ENCODE peak calls at places on chromosomes 13 and 19, in four cellular contexts. N is PC-3; Q is CD8-positive, alpha-beta T cell; V is heart left ventricle. S is an unnamed sample. For H3K27me3, the result is how much of the 10 kb centered on the place peaks cover.

GRCh38 chr19:51809787-51810186 is 14.8 kb downstream of the FPR3 start:
- DNase-seq in N (peak), Q (no peak), V (no peak), S (no peak)

GRCh38 chr13:107518292-107518691 is 697.0 kb downstream of the LIG4 start:
- DNase-seq in N (peak), Q (no peak), V (no peak), S (no peak)

GRCh38 chr19:4974855-4975469 is 6.0 kb downstream of the KDM4B start:
- DNase-seq in N (no peak), Q (no peak), V (no peak), S (no peak)

GRCh38 chr13:28624707-28625432 is 34.1 kb upstream of the POMP start:
- DNase-seq in N (no peak), Q (no peak), V (no peak), S (no peak)

GRCh38 chr19:5961969-5962945 is 15.7 kb downstream of the RANBP3 start:
- DNase-seq in N (peak), Q (peak), V (no peak), S (no peak)

GRCh38 chr19:56840452-56841193 is at the start of the genes PEG3 and ZIM2:
- DNase-seq in N (no peak), Q (no peak), V (peak), S (no peak)

GRCh38 chr13:112176746-112177119 is 109.8 kb downstream of the SOX1 start:
- DNase-seq in N (no peak), Q (no peak), V (no peak), S (no peak)

GRCh38 chr19:58575183-58576041 is 2.3 kb upstream of the MZF1 start:
- DNase-seq in N (peak), Q (peak), V (peak), S (peak)

GRCh38 chr19:53977991-53978731 is 13.3 kb upstream of the CACNG6 start:
- DNase-seq in N (peak), Q (no peak), V (peak), S (no peak)

GRCh38 chr19:35717665-35718344 is at the start of gene KMT2B:
- DNase-seq in N (peak), Q (no peak), V (peak), S (peak)

GRCh38 chr13:32032780-32033179 is 1.2 kb downstream of the FRY start:
- DNase-seq in N (no peak), Q (no peak), V (no peak), S (no peak)

GRCh38 chr13:63048648-63049047 is 1633.0 kb upstream of the PCDH20 start:
- DNase-seq in N (peak), Q (no peak), V (no peak), S (no peak)

GRCh38 chr19:42554046-42554575 is 25.8 kb upstream of the CEACAM1 start:
- DNase-seq in N (no peak), Q (no peak), V (no peak), S (no peak)

GRCh38 chr13:40457844-40458243 is 208.6 kb downstream of the FOXO1 start:
- DNase-seq in N (no peak), Q (no peak), V (no peak), S (no peak)

GRCh38 chr13:71864981-71865857 is 1.8 kb downstream of the DACH1 start:
- DNase-seq in N (no peak), Q (no peak), V (peak), S (no peak)

GRCh38 chr13:51769455-51770127 is 34.4 kb downstream of the DHRS12 start:
- DNase-seq in N (no peak), Q (no peak), V (peak), S (no peak)

GRCh38 chr19:28710278-28710677 is 502.7 kb downstream of the UQCRFS1 start:
- DNase-seq in N (peak), Q (no peak), V (no peak), S (peak)

GRCh38 chr19:46494115-46494935 is 1.3 kb downstream of the PNMA8B start:
- DNase-seq in N (no peak), Q (no peak), V (no peak), S (no peak)

GRCh38 chr19:46494936-46495788 is 505 bp downstream of the PNMA8B start:
- DNase-seq in N (no peak), Q (no peak), V (no peak), S (no peak)

GRCh38 chr19:46493236-46494114 is 2.2 kb downstream of the PNMA8B start:
- DNase-seq in N (no peak), Q (peak), V (no peak), S (no peak)

GRCh38 chr19:46497773-46498172 is 2.1 kb upstream of the PNMA8B start:
- DNase-seq in N (no peak), Q (no peak), V (no peak), S (no peak)

GRCh38 chr19:46495789-46496099 is at the start of gene PNMA8B:
- DNase-seq in N (no peak), Q (peak), V (peak), S (no peak)
- H3K27me3 ChIP-seq in N (under half), Q (under half), V (under half), S (under half)

GRCh38 chr13:58239774-58240268 is 608.3 kb downstream of the PCDH17 start:
- DNase-seq in N (no peak), Q (no peak), V (no peak), S (no peak)

GRCh38 chr13:58238972-58239773 is 607.6 kb downstream of the PCDH17 start:
- DNase-seq in N (no peak), Q (no peak), V (no peak), S (no peak)
- H3K4me3 ChIP-seq in N (no peak), Q (no peak), V (peak), S (no peak)

DNA sequence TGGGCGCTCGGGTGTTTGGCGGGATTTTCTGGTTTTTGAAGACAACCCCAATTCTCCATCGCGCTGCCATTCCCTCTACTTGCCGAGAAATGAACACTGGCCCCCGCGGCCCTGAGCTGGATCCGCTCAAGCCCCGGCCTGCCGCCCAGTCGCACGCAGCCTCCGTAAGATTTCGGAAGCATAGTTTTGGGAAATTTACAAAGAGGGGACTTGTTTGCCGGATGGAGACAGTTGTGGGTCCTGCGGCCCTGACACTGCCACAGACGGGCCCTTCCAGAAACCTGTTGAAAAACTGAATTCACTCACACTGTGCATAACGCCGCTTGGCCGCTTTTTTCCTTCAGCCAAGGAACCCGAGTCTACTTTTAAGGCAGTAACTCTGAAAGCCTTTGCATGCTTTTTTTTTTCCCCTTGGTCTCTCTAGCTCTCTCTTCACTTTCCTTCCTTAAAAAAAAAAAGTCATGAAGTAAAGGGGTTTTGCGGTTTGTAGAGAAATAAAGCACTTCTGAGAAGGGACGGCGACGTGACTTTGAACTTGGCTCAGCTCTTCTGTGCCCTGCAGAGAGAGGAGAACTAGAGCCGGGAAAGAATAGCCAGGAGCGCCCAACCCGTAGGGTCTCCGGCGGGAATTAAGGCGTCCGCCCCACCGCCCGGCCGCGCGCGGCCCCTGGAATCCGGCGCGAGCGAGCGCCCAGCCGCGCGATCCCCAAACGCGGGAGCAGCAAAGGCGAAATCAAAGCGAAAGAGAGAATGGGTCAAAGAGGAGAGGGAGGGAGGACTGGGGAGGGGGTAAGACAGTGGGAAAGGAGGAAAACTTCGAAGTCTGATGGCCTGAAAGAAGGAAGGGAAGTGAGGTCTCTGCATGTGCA is 3.4 kb upstream of the ZIC2 start:
- DNase-seq in N (no peak), Q (no peak), V (no peak), S (no peak)
- H3K27me3 ChIP-seq in N (half or more), Q (half or more), V (half or more), S (under half)

DNA sequence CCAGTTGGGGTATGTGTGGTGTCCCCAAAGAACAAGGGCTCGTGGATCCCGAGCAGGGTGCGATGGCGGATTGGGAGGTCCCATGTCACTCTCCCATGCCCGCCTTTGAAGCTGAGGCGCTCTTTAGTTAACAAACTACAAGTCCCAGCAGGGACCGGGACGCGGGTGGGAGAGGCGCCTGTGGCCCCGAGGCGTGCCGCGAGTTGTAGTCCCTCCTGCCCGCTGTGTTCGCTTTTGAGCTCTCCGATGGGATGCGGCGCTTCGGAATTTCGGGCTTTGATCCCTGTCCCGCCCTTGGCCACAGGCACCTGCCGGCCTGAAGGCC is 10.9 kb downstream of the CYTH2 start:
- DNase-seq in N (no peak), Q (peak), V (peak), S (no peak)
- H3K4me3 ChIP-seq in N (no peak), Q (peak), V (peak), S (no peak)

DNA sequence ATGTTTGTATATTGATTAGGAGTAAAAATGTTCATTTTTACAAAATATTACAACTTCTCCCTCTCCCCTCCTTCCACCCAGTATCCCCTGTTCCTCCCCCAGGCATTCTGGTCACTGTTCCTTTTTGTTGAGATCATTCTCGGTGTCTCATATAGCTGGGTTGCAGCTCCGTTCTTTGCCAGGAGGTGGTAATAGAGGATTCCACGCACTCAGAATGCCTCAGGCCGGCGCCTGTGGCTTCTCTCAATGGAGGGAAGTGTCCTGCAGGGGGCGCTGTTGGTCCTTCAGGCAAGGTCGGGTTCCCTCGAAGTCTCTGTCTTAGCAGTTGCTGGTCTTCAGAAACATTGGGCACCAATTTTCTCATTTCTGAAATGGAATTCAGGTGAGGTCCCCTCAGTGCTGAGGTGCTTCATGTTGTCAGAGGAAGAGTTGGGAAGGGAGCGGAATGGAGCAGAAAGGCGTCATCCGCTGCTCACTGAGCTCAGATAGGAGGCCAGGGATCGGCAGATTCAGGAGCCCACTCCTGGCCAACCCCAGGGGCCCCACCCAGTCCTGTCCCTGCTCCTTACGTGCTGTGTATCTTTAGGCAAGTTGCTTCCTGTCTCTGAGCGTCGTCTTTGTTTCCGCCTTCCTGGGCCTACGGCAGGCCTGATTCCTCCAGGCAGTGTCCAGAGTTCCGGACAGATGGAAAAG is 10.3 kb upstream of the GARIN5A start:
- DNase-seq in N (peak), Q (peak), V (no peak), S (no peak)
- H3K27me3 ChIP-seq in N (under half), Q (under half), V (under half), S (under half)

GRCh38 chr13:37316935-37317334 is 211.5 kb upstream of the CSNK1A1L start:
- DNase-seq in N (no peak), Q (no peak), V (peak), S (no peak)
- H3K4me3 ChIP-seq in N (no peak), Q (no peak), V (no peak), S (no peak)

GRCh38 chr13:30654430-30654829 is 36.7 kb downstream of the USPL1 start:
- DNase-seq in N (no peak), Q (no peak), V (no peak), S (no peak)

GRCh38 chr13:30659980-30660379 is 42.3 kb downstream of the USPL1 start:
- DNase-seq in N (no peak), Q (no peak), V (no peak), S (no peak)

GRCh38 chr13:30660796-30661195 is 43.1 kb downstream of the USPL1 start:
- DNase-seq in N (no peak), Q (no peak), V (no peak), S (no peak)

GRCh38 chr13:30652746-30653145 is 35.0 kb downstream of the USPL1 start:
- DNase-seq in N (no peak), Q (no peak), V (no peak), S (no peak)

DNA sequence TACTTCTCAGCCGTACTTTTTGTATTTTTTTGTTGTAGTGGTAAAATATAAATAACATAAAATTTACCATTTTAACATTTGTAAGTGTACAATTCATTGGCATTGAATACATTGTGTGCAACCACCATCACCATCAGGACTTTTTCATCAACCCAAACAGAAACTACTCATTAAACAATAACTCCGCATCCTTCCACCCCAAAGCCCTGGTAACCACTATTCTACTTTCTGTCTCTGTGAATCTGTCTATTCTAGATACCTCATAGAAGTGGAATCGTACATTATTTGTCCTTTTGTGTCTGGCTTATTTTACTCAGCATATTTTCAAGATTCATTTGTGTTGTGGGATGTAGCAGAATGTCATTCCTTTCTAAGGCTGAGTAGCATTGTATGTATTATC is 38.5 kb downstream of the USPL1 start:
- DNase-seq in N (no peak), Q (no peak), V (no peak), S (no peak)
- H3K27me3 ChIP-seq in N (under half), Q (under half), V (under half), S (under half)

GRCh38 chr13:81795710-81796109 is 1454.8 kb upstream of the SPRY2 start:
- DNase-seq in N (no peak), Q (no peak), V (no peak), S (no peak)

DNA sequence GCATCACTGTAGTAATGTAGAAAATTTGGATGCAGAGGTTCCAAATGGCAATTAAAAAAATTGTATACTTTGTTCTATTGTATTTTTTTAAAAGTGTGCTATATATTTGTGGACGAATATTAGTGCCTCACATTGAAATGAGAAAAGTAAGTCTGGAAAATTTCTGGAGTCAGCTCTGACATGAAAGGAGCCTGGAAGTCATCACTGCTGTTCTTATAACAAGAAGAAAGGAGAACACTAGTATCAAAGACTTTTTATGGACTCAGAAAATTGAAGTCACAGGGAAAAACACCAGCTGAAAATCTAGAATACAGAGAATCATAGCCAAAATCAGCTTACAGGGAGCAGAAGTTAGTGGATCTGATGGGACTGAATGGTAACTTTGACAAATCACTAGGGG is 1450.7 kb upstream of the SPRY2 start:
- DNase-seq in N (no peak), Q (no peak), V (no peak), S (no peak)
- H3K4me3 ChIP-seq in N (no peak), Q (no peak), V (no peak), S (no peak)

DNA sequence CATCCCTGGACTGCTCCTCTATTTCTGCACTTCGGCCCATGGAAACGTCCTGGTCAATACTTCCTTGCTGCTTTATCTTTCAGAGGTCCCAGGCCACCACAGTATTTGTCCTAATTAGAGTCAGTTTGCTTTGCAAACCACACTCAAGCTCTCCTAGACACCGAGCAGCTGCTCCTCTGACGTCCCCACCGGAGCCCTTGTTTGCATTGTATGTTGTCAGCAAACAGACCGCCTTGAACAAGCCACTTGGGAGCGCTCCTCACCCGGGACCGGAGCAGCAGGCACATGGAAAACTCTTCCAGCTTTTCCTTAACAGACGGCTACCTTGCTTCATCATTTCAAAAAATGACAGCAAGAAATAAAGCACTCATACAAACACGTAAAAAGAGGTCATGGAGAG is 51.5 kb upstream of the GTF3A start:
- DNase-seq in N (no peak), Q (no peak), V (no peak), S (no peak)
- H3K27me3 ChIP-seq in N (under half), Q (under half), V (under half), S (under half)